ENCODE peak calls at places on chromosomes 12 and 14, in five cellular contexts. V is heart left ventricle, C is foreskin keratinocyte, F is Peyer's patch, I is PC-3. B is an unnamed sample. For H3K27me3 and H3K4me1, the result is how much of the 10 kb centered on the place peaks cover.

GRCh38 chr12:83573676-83574075 is 887.0 kb downstream of the TMTC2 start:
- DNase-seq in F (no peak), V (no peak), C (peak), I (peak), B (peak)

GRCh38 chr14:99181246-99181645 is 90.8 kb downstream of the BCL11B start:
- DNase-seq in I (no peak), C (no peak), F (no peak), V (no peak), B (peak)

GRCh38 chr12:31386364-31386777 is 60.4 kb upstream of the SINHCAF start:
- DNase-seq in F (no peak), V (no peak), C (no peak), I (no peak), B (no peak)

GRCh38 chr14:35925319-35925718 is 99.2 kb downstream of the BRMS1L start:
- DNase-seq in C (no peak), F (no peak), I (no peak), V (no peak), B (no peak)

GRCh38 chr14:38786921-38787320 is 316.1 kb downstream of the SEC23A start:
- DNase-seq in I (no peak), F (no peak), V (no peak), C (no peak), B (no peak)

GRCh38 chr12:46370380-46370734 is 2.2 kb downstream of the SLC38A2 start:
- DNase-seq in I (peak), V (no peak), F (no peak), C (no peak), B (no peak)

GRCh38 chr12:130948136-130948535 is 5.6 kb upstream of the ADGRD1 start:
- DNase-seq in F (no peak), I (no peak), C (no peak), V (no peak), B (no peak)

GRCh38 chr14:70995671-70996070 is 88.4 kb downstream of the PCNX1 start:
- DNase-seq in V (no peak), I (no peak), C (no peak), F (no peak), B (no peak)

GRCh38 chr14:94045101-94045500 is 19.0 kb downstream of the OTUB2 start:
- DNase-seq in C (no peak), I (no peak), V (no peak), F (no peak), B (no peak)

GRCh38 chr12:92640686-92641085 is 62.1 kb upstream of the PLEKHG7 start:
- DNase-seq in V (no peak), F (no peak), C (no peak), I (no peak), B (no peak)

GRCh38 chr14:63504628-63505027 is 38.5 kb downstream of the PPP2R5E start:
- DNase-seq in I (peak), V (no peak), F (no peak), C (no peak), B (no peak)

GRCh38 chr14:33282181-33282580 is 343.5 kb downstream of the NPAS3 start:
- DNase-seq in V (no peak), F (no peak), I (no peak), C (no peak), B (no peak)

GRCh38 chr14:90999299-90999698 is 61.1 kb downstream of the RPS6KA5 start:
- DNase-seq in C (no peak), F (no peak), V (no peak), I (no peak), B (no peak)

DNA sequence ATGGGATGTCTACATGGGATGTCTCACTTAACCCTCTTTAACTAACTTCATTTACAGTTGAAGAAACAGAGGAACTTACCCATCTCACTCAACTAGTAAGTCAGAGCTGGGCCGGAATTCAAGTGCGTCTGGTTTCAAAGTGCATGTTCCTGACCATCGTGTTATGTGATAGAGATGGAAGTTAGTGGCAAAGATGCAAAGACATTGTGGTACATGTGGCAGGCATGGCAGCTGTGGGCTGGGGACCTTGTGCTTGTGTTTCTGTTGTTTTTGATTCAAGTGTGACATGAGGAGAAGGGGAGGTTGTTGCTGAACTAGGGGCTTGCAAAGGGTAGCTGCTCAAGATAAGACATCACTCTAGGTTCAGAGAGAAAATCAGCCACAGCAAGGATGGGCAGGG is 2.3 kb upstream of the KRT74 start:
- DNase-seq in V (no peak), I (no peak), C (no peak), F (no peak), B (peak)
- H3K27me3 ChIP-seq in V (under half), I (under half), C (under half), F (under half), B (under half)

DNA sequence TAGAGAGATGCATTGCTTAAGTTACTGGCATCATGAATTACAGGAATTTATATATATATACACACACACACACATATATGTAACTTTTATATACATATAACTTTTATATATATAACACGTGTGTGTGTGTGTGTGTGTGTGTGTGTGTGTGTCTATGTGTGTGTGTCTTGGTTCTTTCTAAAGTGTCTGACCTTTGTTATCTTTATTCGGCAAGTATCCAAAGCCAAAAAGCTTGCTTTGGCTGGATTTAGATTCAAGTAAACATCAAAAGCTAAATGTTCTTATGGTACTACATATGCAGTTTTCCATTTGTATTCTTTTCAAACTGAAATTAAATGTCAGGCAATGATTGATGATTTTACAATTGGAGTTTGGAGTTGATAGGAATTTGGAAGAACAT is 69.9 kb downstream of the SLC16A7 start:
- DNase-seq in V (no peak), C (no peak), I (no peak), F (no peak), B (no peak)
- H3K27ac ChIP-seq in V (peak), C (no peak), I (no peak), F (no peak), B (no peak)

GRCh38 chr14:74846968-74847549 is 28.9 kb downstream of the PROX2 start:
- DNase-seq in F (no peak), I (peak), C (no peak), V (no peak), B (no peak)
- H3K4me1 ChIP-seq in F (under half), I (under half), C (under half), V (under half), B (under half)

GRCh38 chr14:22081352-22081751 is 407.7 kb upstream of the OR4E1 start:
- DNase-seq in I (no peak), C (no peak), F (no peak), V (no peak), B (no peak)
- H3K27me3 ChIP-seq in I (under half), C (under half), F (under half), V (under half), B (under half)

GRCh38 chr12:95733156-95733825 is 57.3 kb downstream of the NTN4 start:
- DNase-seq in F (no peak), V (no peak), I (peak), C (peak), B (no peak)
- H3K27ac ChIP-seq in F (no peak), V (peak), I (peak), C (no peak), B (peak)

DNA sequence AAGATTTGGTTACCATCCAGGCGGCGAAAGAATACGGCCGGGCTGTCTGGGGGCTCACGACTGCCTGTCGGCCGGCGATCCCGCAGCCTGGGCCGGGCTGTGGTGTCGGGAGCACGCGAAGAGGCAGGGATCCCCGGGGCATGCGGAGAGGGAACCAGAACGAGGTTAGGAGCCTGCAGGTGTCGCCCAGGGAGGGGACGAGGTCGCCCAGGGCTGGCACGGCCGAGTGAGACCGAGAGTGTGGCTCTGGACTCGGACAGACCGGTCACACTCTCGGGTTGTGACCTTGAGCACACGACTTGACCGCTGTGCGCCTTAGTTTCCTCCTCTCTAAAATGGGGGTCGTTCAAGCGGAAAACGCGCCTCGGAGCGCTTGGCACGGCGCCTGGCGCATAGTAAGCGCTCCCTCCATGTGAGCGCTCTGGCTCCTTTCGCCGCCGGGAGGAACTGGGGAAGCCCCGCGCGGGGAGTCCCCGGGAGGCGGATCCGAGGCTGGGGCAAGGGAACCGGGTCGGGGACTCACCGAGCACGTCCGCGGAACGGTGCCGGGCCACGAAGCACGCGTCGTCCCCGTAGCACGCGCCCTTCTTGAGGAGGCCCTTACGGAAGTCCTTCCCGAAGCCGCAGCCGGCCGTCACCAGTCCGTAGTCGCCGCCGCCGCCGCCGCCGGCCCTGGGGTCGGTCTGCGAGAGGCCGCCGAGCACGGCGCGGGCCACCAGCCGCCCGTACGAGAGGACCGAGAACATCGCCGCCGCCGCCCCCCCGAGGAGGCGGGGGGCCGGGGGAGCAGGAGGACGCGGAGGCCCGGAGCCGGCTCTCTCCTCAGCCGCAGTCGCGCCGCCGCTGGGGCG is 607 bp downstream of the PPTC7 start:
- DNase-seq in V (peak), C (peak), F (peak), I (peak), B (peak)
- H3K4me1 ChIP-seq in V (under half), C (under half), F (under half), I (under half), B (half or more)